ENCODE peak calls at places on chromosomes 11 and 22, in five cellular contexts. J, P, O, H and C are unnamed samples.

GRCh38 chr11:126188332-126189108 is 22.9 kb downstream of the RPUSD4 start:
- DNase-seq in P (no peak), J (no peak), H (no peak), O (no peak), C (no peak)

GRCh38 chr22:43540570-43540969 is 128.8 kb downstream of the MPPED1 start:
- DNase-seq in J (no peak), O (no peak), P (no peak), H (no peak), C (peak; percentile 56)

GRCh38 chr11:104003491-104003890 is 32.9 kb upstream of the DDI1 start:
- DNase-seq in P (peak; percentile 69), H (no peak), O (no peak), J (peak; percentile 28), C (no peak)

GRCh38 chr11:36467913-36468312 is 42.2 kb downstream of the TRAF6 start:
- DNase-seq in J (no peak), P (no peak), H (no peak), O (no peak), C (no peak)

GRCh38 chr11:111765320-111765983 is 737 bp downstream of the PPP2R1B start:
- DNase-seq in H (no peak), O (no peak), P (peak; percentile 10), J (peak; percentile 17), C (peak; percentile 88)

GRCh38 chr11:6613496-6613895 is 1.5 kb upstream of the TAF10 start:
- DNase-seq in J (no peak), H (no peak), P (no peak), O (no peak), C (no peak)

GRCh38 chr22:46827072-46827780 is 64.8 kb downstream of the TBC1D22A start:
- DNase-seq in H (no peak), O (peak; percentile 10), P (no peak), J (no peak), C (no peak)

GRCh38 chr11:75193711-75194110 is 42.8 kb downstream of the SLCO2B1 start:
- DNase-seq in J (no peak), O (no peak), H (no peak), P (no peak), C (no peak)

GRCh38 chr11:126718319-126718718 is 282.3 kb downstream of the KIRREL3 start:
- DNase-seq in J (peak; percentile 53), O (no peak), H (no peak), P (peak; percentile 7), C (no peak)

GRCh38 chr11:82978422-82979099 is 77.0 kb downstream of the DDIAS start:
- DNase-seq in O (no peak), J (peak; percentile 88), P (peak; percentile 91), H (peak; percentile 16), C (no peak)